ENCODE peak calls at places on chromosomes 2 and 18, in five cellular contexts. Z, B, W, X and S are unnamed samples.

GRCh38 chr2:240869956-240870875 is 1.6 kb downstream of the AGXT start:
- DNase-seq in X (no peak), B (no peak), Z (no peak), W (no peak), S (no peak)

GRCh38 chr18:46343940-46344372 is 239.8 kb downstream of the HAUS1 start:
- DNase-seq in X (no peak), W (peak), Z (peak), B (no peak), S (peak)

GRCh38 chr2:128278979-128279378 is 39.7 kb downstream of the HS6ST1 start:
- DNase-seq in Z (no peak), W (no peak), B (no peak), X (no peak), S (no peak)

GRCh38 chr2:29223851-29224692 is 108.9 kb downstream of the CLIP4 start:
- DNase-seq in B (no peak), W (no peak), X (no peak), Z (no peak), S (no peak)

GRCh38 chr2:38654495-38655381 is 11.2 kb upstream of the GALM start:
- DNase-seq in W (no peak), B (no peak), X (no peak), Z (peak), S (no peak)

GRCh38 chr2:233968556-233968955 is 51.4 kb downstream of the TRPM8 start:
- DNase-seq in X (no peak), B (no peak), Z (no peak), W (no peak), S (no peak)

GRCh38 chr2:165886487-165887146 is 67.0 kb downstream of the TTC21B start:
- DNase-seq in W (no peak), B (no peak), X (no peak), Z (no peak), S (no peak)

GRCh38 chr2:19623488-19623887 is 265.1 kb upstream of the OSR1 start:
- DNase-seq in Z (no peak), B (no peak), X (no peak), W (no peak), S (no peak)

GRCh38 chr2:240646061-240646899 is 21.0 kb downstream of the GPR35 start:
- DNase-seq in B (no peak), X (no peak), Z (peak), W (no peak), S (no peak)

GRCh38 chr18:59885579-59886163 is 14.1 kb upstream of the PMAIP1 start:
- DNase-seq in X (no peak), W (peak), B (no peak), Z (no peak), S (no peak)

GRCh38 chr18:29154196-29154757 is 977.3 kb upstream of the CDH2 start:
- DNase-seq in B (no peak), Z (no peak), W (no peak), X (no peak), S (no peak)

GRCh38 chr2:71716697-71717624 is 263.6 kb downstream of the DYSF start:
- DNase-seq in B (peak), W (no peak), Z (no peak), X (no peak), S (no peak)

GRCh38 chr2:219881851-219882250 is 254.4 kb downstream of the SLC4A3 start:
- DNase-seq in B (no peak), Z (no peak), X (no peak), W (no peak), S (no peak)

GRCh38 chr2:234676859-234677450 is 180.1 kb upstream of the ARL4C start:
- DNase-seq in W (no peak), B (peak), Z (no peak), X (no peak), S (peak)

GRCh38 chr2:58803192-58803591 is 562.1 kb upstream of the FANCL start:
- DNase-seq in W (no peak), Z (no peak), X (no peak), B (no peak), S (no peak)

GRCh38 chr2:236618370-236618769 is 48.7 kb downstream of the ACKR3 start:
- DNase-seq in X (no peak), B (no peak), Z (no peak), W (no peak), S (peak)
- TF ChIP-seq CREB1 in X (no peak), B (no peak), Z (no peak), W (no peak), S (no peak)

GRCh38 chr18:22560797-22561196 is 143.1 kb upstream of the CTAGE1 start:
- DNase-seq in B (no peak), X (no peak), W (no peak), Z (no peak), S (no peak)

GRCh38 chr18:22558945-22559385 is 141.2 kb upstream of the CTAGE1 start:
- DNase-seq in B (peak), X (no peak), Z (peak), W (no peak), S (peak)

GRCh38 chr18:22557160-22557941 is 139.6 kb upstream of the CTAGE1 start:
- DNase-seq in Z (peak), X (no peak), W (no peak), B (no peak), S (peak)

GRCh38 chr18:22559414-22560282 is 141.9 kb upstream of the CTAGE1 start:
- DNase-seq in B (peak), X (no peak), W (no peak), Z (peak), S (peak)

GRCh38 chr18:22560283-22560627 is 142.5 kb upstream of the CTAGE1 start:
- DNase-seq in X (no peak), W (no peak), Z (no peak), B (no peak), S (no peak)
- H3K4me2 ChIP-seq in X (peak), W (no peak), Z (peak), B (peak), S (peak)

GRCh38 chr2:232026941-232027340 is 65.4 kb downstream of the DIS3L2 start:
- DNase-seq in X (no peak), Z (no peak), W (peak), B (no peak), S (no peak)
- TF ChIP-seq CREB1 in X (no peak), Z (no peak), W (peak), B (no peak), S (no peak)

GRCh38 chr18:2894131-2894840 is 47.5 kb downstream of the EMILIN2 start:
- DNase-seq in Z (peak), B (peak), W (no peak), X (no peak), S (no peak)

GRCh38 chr18:2895391-2895790 is 48.6 kb downstream of the EMILIN2 start:
- DNase-seq in W (no peak), Z (no peak), X (no peak), B (no peak), S (no peak)

GRCh38 chr18:2893056-2893455 is 46.2 kb downstream of the EMILIN2 start:
- DNase-seq in Z (no peak), X (no peak), W (no peak), B (no peak), S (no peak)

GRCh38 chr18:2894841-2895370 is 48.1 kb downstream of the EMILIN2 start:
- DNase-seq in W (no peak), X (no peak), Z (no peak), B (no peak), S (no peak)

DNA sequence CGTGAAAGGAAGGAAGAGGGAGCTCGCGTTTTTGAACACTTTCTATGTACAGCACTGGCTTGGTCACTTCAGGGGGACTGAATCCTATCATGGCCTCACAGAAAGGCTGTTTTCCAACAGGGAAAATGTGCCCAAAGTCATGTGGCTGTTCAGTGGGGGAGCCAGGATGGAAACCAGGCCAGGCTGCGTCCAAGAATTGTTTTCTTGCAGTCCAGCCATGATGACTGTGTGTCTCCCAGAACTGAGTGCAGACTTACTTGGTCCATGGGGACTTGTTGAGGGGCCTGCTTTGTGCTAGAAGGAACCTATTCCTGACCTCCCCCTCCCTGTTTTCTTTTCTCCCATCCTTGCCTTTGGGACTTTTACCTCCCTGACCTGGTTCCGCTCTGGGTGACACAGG is 46.9 kb downstream of the EMILIN2 start:
- DNase-seq in W (no peak), X (no peak), Z (no peak), B (no peak), S (no peak)
- H3K4me2 ChIP-seq in W (no peak), X (no peak), Z (peak), B (no peak), S (no peak)

GRCh38 chr18:4356929-4357328 is 98.2 kb downstream of the DLGAP1 start:
- DNase-seq in X (no peak), Z (no peak), W (no peak), B (no peak), S (no peak)

GRCh38 chr18:4358618-4359017 is 96.5 kb downstream of the DLGAP1 start:
- DNase-seq in X (peak), Z (no peak), B (no peak), W (no peak), S (peak)

DNA sequence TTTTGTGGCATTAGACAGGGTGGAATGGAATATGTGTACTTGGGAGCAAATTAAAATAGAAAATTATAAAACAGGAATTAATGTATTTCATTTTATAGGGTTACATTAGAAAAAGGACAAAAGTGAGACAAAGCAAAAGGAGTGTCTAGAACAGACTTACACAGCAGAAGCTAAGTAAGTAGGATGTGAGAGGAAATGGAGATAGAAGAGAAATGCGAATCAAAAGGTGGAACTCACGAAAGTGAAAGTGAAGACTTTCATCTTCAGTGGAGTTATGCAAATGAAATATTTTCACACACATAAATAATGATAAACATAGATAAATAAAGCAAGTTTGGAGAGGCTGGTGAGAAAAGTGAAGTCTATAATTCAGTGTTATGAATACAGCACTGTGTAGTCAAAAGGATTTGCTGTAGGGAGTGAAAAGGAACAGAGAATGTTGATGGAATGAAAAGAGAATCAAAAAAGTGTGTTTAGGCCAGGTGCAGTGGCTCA is 94.8 kb downstream of the DLGAP1 start:
- DNase-seq in W (no peak), B (no peak), X (no peak), Z (no peak), S (no peak)
- TF ChIP-seq CREB1 in W (no peak), B (no peak), X (no peak), Z (no peak), S (no peak)

DNA sequence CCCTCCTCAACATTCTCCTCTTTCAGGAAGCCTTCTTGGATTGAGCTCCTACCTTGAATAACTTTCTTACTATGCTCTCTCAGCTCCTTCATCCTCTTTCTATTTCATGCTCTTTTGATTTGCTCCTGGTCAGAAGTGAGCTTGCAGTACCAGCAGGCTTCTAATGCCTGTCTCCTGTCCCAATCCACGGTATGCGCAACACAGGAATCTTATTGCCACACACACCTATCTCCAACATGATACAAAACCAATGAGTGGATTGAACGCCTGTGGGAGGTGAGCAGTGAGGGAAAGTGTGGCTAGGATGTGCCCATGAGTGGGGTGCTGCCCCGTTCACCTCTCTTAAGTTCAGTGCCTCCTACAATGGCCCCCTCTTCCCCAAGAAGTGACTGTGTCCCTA is 132.8 kb downstream of the CELF4 start:
- DNase-seq in B (no peak), X (no peak), Z (no peak), W (no peak), S (no peak)
- H3K4me2 ChIP-seq in B (no peak), X (no peak), Z (no peak), W (no peak), S (no peak)